ENCODE peak calls at places on chromosomes 1 and 21, in four cellular contexts. O is aorta, Z is endothelial cell of umbilical vein, D is right lobe of liver. S is an unnamed sample. For H3K4me1 and H3K36me3, the result is how much of the 10 kb centered on the place peaks cover.

GRCh38 chr1:50333595-50333974 is 89.7 kb downstream of the DMRTA2 start:
- DNase-seq in Z (peak), O (peak), D (peak), S (peak)

GRCh38 chr1:183918589-183918988 is 113.7 kb downstream of the RGL1 start:
- DNase-seq in O (no peak), Z (no peak), D (no peak), S (no peak)

GRCh38 chr1:64240209-64240608 is 36.8 kb downstream of the UBE2U start:
- DNase-seq in D (no peak), Z (no peak), O (no peak), S (peak)

GRCh38 chr1:5750186-5751170 is 241.7 kb downstream of the NPHP4 start:
- DNase-seq in O (peak), D (peak), Z (no peak), S (no peak)

GRCh38 chr1:45299981-45300668 is 26.6 kb upstream of the HPDL start:
- DNase-seq in Z (peak), D (no peak), O (no peak), S (peak)

GRCh38 chr1:77095231-77095630 is 124.0 kb downstream of the PIGK start:
- DNase-seq in D (no peak), O (no peak), Z (no peak), S (no peak)

GRCh38 chr1:209805341-209805781 is 581 bp downstream of the IRF6 start:
- DNase-seq in Z (peak), D (no peak), O (no peak), S (peak)

GRCh38 chr21:43369596-43370090 is 57.3 kb downstream of the SIK1 start:
- DNase-seq in O (no peak), Z (no peak), D (peak), S (no peak)

GRCh38 chr1:65791860-65792670 is 630 bp upstream of the PDE4B start:
- DNase-seq in O (peak), D (peak), Z (no peak), S (peak)

GRCh38 chr1:198298653-198299052 is 141.9 kb downstream of the NEK7 start:
- DNase-seq in O (no peak), D (no peak), Z (no peak), S (no peak)

GRCh38 chr1:203282720-203283542 is 22.4 kb upstream of the BTG2 start:
- DNase-seq in O (peak), Z (no peak), D (no peak), S (no peak)

DNA sequence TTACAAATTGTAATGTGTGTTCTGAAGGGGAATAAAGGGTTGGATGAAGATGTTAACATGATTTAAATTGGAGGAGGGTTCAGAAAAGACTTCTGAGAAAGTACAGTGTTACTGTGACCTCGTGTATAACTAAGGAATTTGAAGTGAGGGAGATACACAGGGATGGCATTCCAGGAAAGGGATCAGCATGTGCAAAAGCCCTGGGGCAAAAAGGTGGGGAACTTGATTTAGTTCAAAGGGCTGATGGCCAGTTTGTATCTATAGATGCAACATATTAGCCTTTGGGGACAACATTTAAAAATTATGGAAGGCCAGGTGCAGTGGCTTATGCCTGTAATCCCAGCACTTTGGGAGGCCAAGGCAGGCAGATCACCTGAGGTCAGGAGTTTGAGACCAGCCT is 33.3 kb upstream of the DEGS1 start:
- DNase-seq in D (no peak), Z (no peak), O (no peak), S (no peak)
- H3K4me1 ChIP-seq in D (under half), Z (under half), O (under half), S (under half)

DNA sequence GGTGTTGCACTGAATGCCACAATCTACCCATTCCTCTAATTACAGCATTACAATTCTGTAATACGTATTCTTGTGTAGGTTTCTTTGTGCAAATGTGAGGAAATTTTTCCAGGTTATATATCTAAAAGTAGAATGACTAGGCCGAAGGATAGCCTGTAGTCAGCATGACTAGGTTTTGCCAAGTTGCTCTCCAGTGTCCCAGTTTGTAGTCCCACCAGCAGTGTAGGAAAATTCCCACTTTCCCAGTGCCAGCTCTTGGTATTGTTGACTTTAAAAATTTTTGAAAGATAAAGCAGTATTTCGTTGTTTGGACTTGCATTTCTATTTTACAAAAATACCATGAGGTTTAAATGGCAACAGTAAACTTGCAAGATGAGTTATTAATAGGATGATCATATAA is 3.0 kb downstream of the PARK7 start:
- DNase-seq in Z (no peak), D (no peak), O (no peak), S (no peak)
- H3K36me3 ChIP-seq in Z (under half), D (half or more), O (under half), S (half or more)

GRCh38 chr21:42063206-42063577 is 7.9 kb upstream of the UMODL1 start:
- DNase-seq in D (no peak), Z (no peak), O (peak), S (no peak)
- H3K4me1 ChIP-seq in D (under half), Z (under half), O (under half), S (under half)

DNA sequence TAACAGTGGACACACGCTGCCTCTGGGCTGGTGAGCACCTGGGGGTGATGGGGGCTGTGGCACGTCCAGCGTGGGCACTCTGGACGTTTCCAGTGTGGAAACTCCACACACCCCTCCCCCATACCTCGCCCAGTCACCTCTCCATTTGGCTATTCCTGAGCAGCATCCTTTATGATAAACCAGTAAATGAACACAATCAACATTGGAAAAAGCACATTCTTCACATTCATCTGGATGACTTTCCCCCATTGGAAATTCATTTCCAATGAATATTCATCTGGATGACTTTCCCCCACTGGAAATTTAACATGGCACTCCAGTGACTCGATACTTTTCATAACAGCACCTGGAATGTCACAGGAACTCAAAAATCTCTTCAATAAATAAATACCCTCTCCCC is 104.7 kb upstream of the KRTAP19-8 start:
- DNase-seq in O (no peak), Z (no peak), D (no peak), S (no peak)
- H3K36me3 ChIP-seq in O (under half), Z (under half), D (under half), S (under half)

DNA sequence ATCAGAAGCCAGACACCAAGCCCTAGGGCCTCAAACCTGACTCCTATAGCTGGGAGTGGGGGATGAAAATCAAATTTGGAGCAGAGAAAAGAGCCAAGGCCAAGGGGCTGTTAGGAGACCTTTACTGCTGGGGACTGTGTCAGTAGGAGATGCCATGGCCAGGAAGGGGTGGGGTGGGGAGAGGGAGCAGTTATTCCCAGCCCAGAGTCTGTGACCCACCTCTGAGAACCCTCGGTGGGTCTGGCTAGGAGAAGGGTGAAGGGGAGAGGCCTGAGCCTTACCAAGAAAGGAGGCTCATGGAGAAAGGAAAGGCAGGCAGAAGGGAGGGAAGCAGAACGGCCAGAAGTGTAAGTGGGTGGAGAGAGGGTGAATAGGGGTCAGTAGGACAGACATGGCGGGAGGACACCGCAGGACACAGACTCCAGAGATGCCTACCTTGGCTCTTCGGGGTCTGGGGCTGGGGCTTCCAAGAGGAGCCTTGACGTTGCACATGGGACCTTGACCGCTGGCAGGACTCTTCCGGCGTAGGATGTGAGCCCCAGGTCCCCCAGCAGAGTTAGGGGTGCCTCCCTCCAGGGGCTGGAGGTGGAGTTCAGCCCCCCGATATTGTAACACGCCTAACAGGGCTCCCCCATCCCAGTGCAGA is 1.2 kb downstream of the ADAMTS4 start:
- DNase-seq in Z (no peak), O (peak), D (no peak), S (no peak)
- H3K4me1 ChIP-seq in Z (half or more), O (under half), D (under half), S (half or more)